ENCODE peak calls at places on chromosomes 1 and 21, in five cellular contexts. G is K562, C is T47D, V is SK-N-SH, S is HCT116. E is an unnamed sample.

GRCh38 chr1:18385239-18385790 is 95.4 kb upstream of the KLHDC7A start:
- DNase-seq in G (peak), C (no peak), V (no peak), S (no peak), E (no peak)

GRCh38 chr1:223343692-223344091 is 20.3 kb downstream of the SUSD4 start:
- DNase-seq in G (no peak), C (no peak), V (no peak), S (no peak), E (no peak)

GRCh38 chr1:224736619-224737352 is 120.7 kb downstream of the CNIH3 start:
- DNase-seq in G (no peak), C (no peak), V (no peak), S (no peak), E (peak)

GRCh38 chr1:229150518-229150917 is 120.4 kb upstream of the RAB4A start:
- DNase-seq in G (no peak), C (no peak), V (no peak), S (no peak), E (no peak)

GRCh38 chr1:193014354-193014753 is 44.8 kb downstream of the UCHL5 start:
- DNase-seq in G (no peak), C (no peak), V (no peak), S (no peak), E (no peak)

GRCh38 chr1:30305061-30305460 is 418.3 kb downstream of the MATN1 start:
- DNase-seq in G (no peak), C (no peak), V (no peak), S (no peak), E (no peak)

GRCh38 chr1:115829023-115829674 is 11.8 kb downstream of the NHLH2 start:
- DNase-seq in G (peak), C (peak), V (no peak), S (peak), E (no peak)

GRCh38 chr1:19448491-19449439 is 36.6 kb downstream of the CAPZB start:
- DNase-seq in G (no peak), C (no peak), V (peak), S (no peak), E (no peak)

GRCh38 chr1:11061652-11062365 is 2.0 kb upstream of the SRM start:
- DNase-seq in G (peak), C (peak), V (no peak), S (no peak), E (no peak)

GRCh38 chr21:44547656-44548331 is 3.5 kb downstream of the KRTAP10-2 start:
- DNase-seq in G (no peak), C (peak), V (no peak), S (no peak), E (no peak)

GRCh38 chr1:40981702-40982448 is 2.4 kb downstream of the CTPS1 start:
- DNase-seq in G (peak), C (no peak), V (no peak), S (no peak), E (no peak)

GRCh38 chr1:115476616-115477015 is 138.6 kb upstream of the NGF start:
- DNase-seq in G (peak), C (no peak), V (no peak), S (no peak), E (no peak)

GRCh38 chr1:196494766-196495165 is 113.5 kb downstream of the KCNT2 start:
- DNase-seq in G (no peak), C (no peak), V (no peak), S (no peak), E (no peak)

GRCh38 chr1:84773195-84773594 is 82.9 kb upstream of the SSX2IP start:
- DNase-seq in G (no peak), C (no peak), V (no peak), S (no peak), E (no peak)

GRCh38 chr1:84853743-84854721 is 39.0 kb downstream of the LPAR3 start:
- DNase-seq in G (peak), C (peak), V (no peak), S (peak), E (peak)

GRCh38 chr1:10507111-10507879 is 32.5 kb downstream of the PEX14 start:
- DNase-seq in G (peak), C (peak), V (peak), S (peak), E (no peak)

GRCh38 chr1:244388961-244389360 is 62.7 kb downstream of the ADSS2 start:
- DNase-seq in G (no peak), C (no peak), V (no peak), S (no peak), E (no peak)

GRCh38 chr1:93979718-93980319 is 70.6 kb upstream of the GCLM start:
- DNase-seq in G (no peak), C (no peak), V (no peak), S (no peak), E (no peak)

GRCh38 chr1:91165033-91165654 is 143.3 kb upstream of the ZNF644 start:
- DNase-seq in G (peak), C (peak), V (peak), S (peak), E (peak)

DNA sequence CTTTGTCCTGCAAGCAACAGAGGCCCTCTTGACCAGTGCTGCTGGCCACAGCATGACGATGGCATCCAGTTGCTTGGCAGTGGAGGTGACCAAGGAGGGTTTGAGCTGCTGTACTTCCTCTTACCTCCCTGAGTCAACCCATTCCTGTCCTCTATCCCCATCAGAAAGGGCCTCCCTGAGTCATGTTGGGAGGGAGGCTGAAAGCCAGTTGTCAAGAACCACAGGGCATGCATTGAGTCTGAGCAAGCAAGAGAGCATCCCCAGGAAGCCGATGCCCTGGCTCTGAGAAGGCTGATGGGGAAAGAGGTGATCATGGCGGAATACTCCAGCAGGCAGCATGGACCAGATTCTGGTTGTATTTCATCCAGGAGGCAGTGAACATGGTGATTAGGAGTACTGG is 69.6 kb downstream of the LACTBL1 start:
- DNase-seq in G (no peak), C (no peak), V (no peak), S (no peak), E (no peak)
- TF ChIP-seq JUND in G (no peak), C (no peak), V (peak), S (no peak), E (no peak)

GRCh38 chr1:153616144-153616884 is at the start of gene S100A14:
- DNase-seq in G (no peak), C (no peak), V (no peak), S (peak), E (no peak)

GRCh38 chr1:153616885-153617428 is 832 bp upstream of the S100A14 start:
- DNase-seq in G (no peak), C (no peak), V (no peak), S (no peak), E (no peak)

GRCh38 chr1:153614189-153614900 is 1.4 kb upstream of the S100A16 start:
- DNase-seq in G (no peak), C (no peak), V (no peak), S (no peak), E (no peak)

GRCh38 chr1:153614906-153615305 is 1.2 kb downstream of the S100A14 start:
- DNase-seq in G (no peak), C (no peak), V (no peak), S (no peak), E (no peak)

GRCh38 chr1:153615406-153615805 is 719 bp downstream of the S100A14 start:
- DNase-seq in G (no peak), C (no peak), V (no peak), S (no peak), E (no peak)
- TF ChIP-seq JUND in G (no peak), C (no peak), V (no peak), S (no peak), E (no peak)

GRCh38 chr1:35544976-35545375 is 12.2 kb downstream of the KIAA0319L start:
- DNase-seq in G (peak), C (peak), V (peak), S (no peak), E (peak)
- TF ChIP-seq JUND in G (no peak), C (no peak), V (no peak), S (no peak), E (no peak)

GRCh38 chr1:118618618-118619340 is 369.4 kb downstream of the TBX15 start:
- DNase-seq in G (no peak), C (peak), V (no peak), S (no peak), E (no peak)
- TF ChIP-seq JUND in G (no peak), C (no peak), V (no peak), S (no peak), E (no peak)

GRCh38 chr1:12184008-12184681 is 17.4 kb downstream of the TNFRSF1B start:
- DNase-seq in G (peak), C (no peak), V (peak), S (no peak), E (no peak)
- TF ChIP-seq JUND in G (no peak), C (no peak), V (no peak), S (no peak), E (no peak)

DNA sequence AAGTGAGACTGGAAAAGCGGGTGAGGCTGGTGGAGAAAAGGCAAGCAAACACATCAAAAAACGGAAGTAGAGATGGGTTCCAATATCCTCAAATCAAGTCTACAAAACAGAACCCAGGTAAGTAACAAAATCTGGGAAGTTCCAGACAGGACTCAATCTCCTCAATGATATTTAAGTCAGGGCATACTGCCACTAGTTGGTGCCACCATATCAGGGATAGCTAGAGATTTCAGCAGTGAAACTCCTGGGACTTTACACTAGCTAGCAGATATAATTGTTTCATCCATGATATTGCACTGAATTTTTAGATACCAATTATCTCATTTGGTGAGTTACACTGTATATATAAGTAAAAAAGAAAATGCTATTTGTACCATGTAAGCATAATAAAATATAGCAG is 52.0 kb downstream of the EYA3 start:
- DNase-seq in G (no peak), C (no peak), V (no peak), S (no peak), E (no peak)
- TF ChIP-seq JUND in G (no peak), C (no peak), V (no peak), S (no peak), E (no peak)

GRCh38 chr1:24366707-24367106 is 46.9 kb downstream of the STPG1 start:
- DNase-seq in G (no peak), C (no peak), V (no peak), S (no peak), E (no peak)

GRCh38 chr1:24363994-24364393 is 44.8 kb downstream of the GRHL3 start:
- DNase-seq in G (no peak), C (no peak), V (no peak), S (no peak), E (no peak)

GRCh38 chr1:24364605-24364974 is 45.4 kb downstream of the GRHL3 start:
- DNase-seq in G (no peak), C (no peak), V (no peak), S (peak), E (no peak)

GRCh38 chr1:24362982-24363614 is 43.9 kb downstream of the GRHL3 start:
- DNase-seq in G (no peak), C (no peak), V (no peak), S (peak), E (no peak)

DNA sequence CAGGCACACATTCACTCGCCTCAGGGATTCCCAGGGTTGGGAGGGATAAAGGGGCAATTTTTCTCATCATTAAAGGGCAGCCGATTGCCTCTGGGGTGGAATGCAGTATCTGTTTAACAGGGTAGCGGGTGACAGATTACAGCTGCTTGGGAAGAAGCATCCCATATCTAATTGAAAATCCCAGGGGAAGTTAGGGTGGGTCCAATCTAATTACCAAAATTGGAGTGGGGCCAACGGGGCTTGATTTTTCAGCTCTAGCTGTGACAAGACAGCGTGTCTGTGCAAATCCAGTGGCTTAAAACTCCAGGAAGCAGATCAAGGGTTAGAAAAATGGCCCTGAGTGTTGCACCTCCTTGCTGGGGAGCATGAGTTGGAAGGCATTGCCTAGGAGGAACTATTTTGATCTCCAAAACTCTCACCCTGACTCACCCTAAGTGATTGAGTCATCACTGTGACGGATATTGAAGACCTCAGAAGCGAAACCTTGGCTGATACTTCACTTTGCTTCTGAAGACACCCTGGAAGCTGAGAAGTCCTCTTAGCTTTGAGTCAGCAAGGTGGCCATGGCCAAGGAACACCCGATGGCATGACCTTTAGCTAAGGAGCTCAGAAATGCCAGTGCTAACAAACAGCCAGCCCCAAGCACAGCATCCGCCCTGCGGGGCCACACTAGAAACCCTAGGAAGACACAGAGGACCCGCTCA is 46.0 kb downstream of the GRHL3 start:
- DNase-seq in G (peak), C (no peak), V (peak), S (peak), E (peak)
- TF ChIP-seq JUND in G (peak), C (no peak), V (peak), S (peak), E (no peak)

GRCh38 chr1:20696397-20697333 is 21.1 kb downstream of the KIF17 start:
- DNase-seq in G (peak), C (peak), V (peak), S (peak), E (peak)

GRCh38 chr1:20699558-20699957 is 18.2 kb downstream of the KIF17 start:
- DNase-seq in G (no peak), C (peak), V (no peak), S (no peak), E (no peak)

GRCh38 chr1:20695503-20695902 is 22.3 kb downstream of the KIF17 start:
- DNase-seq in G (no peak), C (no peak), V (no peak), S (no peak), E (no peak)

GRCh38 chr1:20698195-20698910 is 19.5 kb downstream of the KIF17 start:
- DNase-seq in G (no peak), C (no peak), V (no peak), S (no peak), E (no peak)

DNA sequence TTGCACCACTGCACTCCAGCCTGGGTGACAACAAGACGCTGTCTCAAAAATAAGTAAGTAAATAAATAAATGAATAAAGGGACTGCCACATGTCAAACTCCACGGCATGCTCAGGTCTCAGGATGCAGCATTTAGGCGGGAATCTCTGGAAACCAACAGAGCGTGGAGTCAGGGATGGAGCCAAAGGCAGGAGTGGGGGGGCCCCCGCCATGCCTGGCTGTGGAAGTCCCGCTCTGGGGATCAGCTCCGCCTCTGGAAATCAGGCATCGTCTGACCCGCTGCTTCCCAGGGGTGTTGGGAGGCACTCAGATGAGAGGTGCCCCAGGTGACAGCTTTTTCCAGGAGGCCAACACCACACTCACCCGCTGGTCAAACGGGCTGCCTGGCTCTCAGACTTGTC is 20.2 kb downstream of the KIF17 start:
- DNase-seq in G (no peak), C (no peak), V (no peak), S (no peak), E (no peak)
- TF ChIP-seq JUND in G (no peak), C (no peak), V (no peak), S (no peak), E (no peak)

GRCh38 chr1:24294757-24295371 is 24.3 kb upstream of the GRHL3 start:
- DNase-seq in G (no peak), C (peak), V (no peak), S (no peak), E (no peak)

GRCh38 chr1:24292887-24293286 is 26.3 kb upstream of the GRHL3 start:
- DNase-seq in G (no peak), C (no peak), V (no peak), S (no peak), E (no peak)

GRCh38 chr1:24294228-24294672 is 24.9 kb upstream of the GRHL3 start:
- DNase-seq in G (peak), C (peak), V (no peak), S (no peak), E (no peak)

GRCh38 chr1:24292100-24292499 is 27.1 kb upstream of the GRHL3 start:
- DNase-seq in G (no peak), C (no peak), V (no peak), S (no peak), E (no peak)

GRCh38 chr1:24293392-24294227 is 25.5 kb upstream of the GRHL3 start:
- DNase-seq in G (no peak), C (no peak), V (no peak), S (no peak), E (no peak)
- TF ChIP-seq JUND in G (no peak), C (no peak), V (no peak), S (no peak), E (no peak)

E was measured in GM12878.